ENCODE peak calls at places on chromosomes 7 and 10, in seven cellular contexts. S is cardiac muscle cell; F is GM23338; O is ovary; B is CD8-positive, alpha-beta T cell; L is aorta; H is fibroblast of lung. Z is an unnamed sample.
A peak's percentile ranks its signal among the peaks of the same experiment; 100 is the strongest.

GRCh38 chr7:121107923-121108498 is 119.5 kb downstream of the CPED1 start:
- DNase-seq in S (peak; percentile 83), F (peak; percentile 85), O (no peak), B (no peak), L (no peak), H (peak; percentile 55), Z (peak; percentile 53)

GRCh38 chr7:47336178-47337020 is 245.5 kb downstream of the TNS3 start:
- DNase-seq in S (peak; percentile 48), F (no peak), O (peak; percentile 39), B (no peak), L (peak; percentile 73), H (peak; percentile 69), Z (no peak)

GRCh38 chr7:139883814-139884213 is 54.8 kb downstream of the TBXAS1 start:
- DNase-seq in S (no peak), F (no peak), O (no peak), B (no peak), L (no peak), H (no peak), Z (no peak)

GRCh38 chr10:6069101-6069931 is 7.1 kb upstream of the IL2RA start:
- DNase-seq in S (no peak), F (no peak), O (no peak), B (no peak), L (no peak), H (peak; percentile 29), Z (no peak)

GRCh38 chr10:109504401-109504800 is 418.9 kb downstream of the XPNPEP1 start:
- DNase-seq in S (no peak), F (no peak), O (peak; percentile 28), B (no peak), L (no peak), H (peak; percentile 7), Z (no peak)

GRCh38 chr7:490461-491291 is 29.0 kb downstream of the PDGFA start:
- DNase-seq in S (no peak), F (no peak), O (no peak), B (no peak), L (peak; percentile 37), H (no peak), Z (no peak)

GRCh38 chr10:69061305-69062161 is 26.4 kb upstream of the SRGN start:
- DNase-seq in S (peak; percentile 99), F (no peak), O (peak; percentile 73), B (no peak), L (peak; percentile 74), H (peak; percentile 98), Z (no peak)

GRCh38 chr10:98154076-98154475 is 19.6 kb downstream of the R3HCC1L start:
- DNase-seq in S (no peak), F (no peak), O (no peak), B (no peak), L (no peak), H (no peak), Z (no peak)

GRCh38 chr10:43197834-43198681 is 59.8 kb downstream of the CSGALNACT2 start:
- DNase-seq in S (peak; percentile 15), F (peak; percentile 42), O (peak; percentile 12), B (no peak), L (peak; percentile 26), H (no peak), Z (no peak)

GRCh38 chr10:96395931-96396877 is 37.4 kb upstream of the OPALIN start:
- DNase-seq in S (peak; percentile 84), F (peak; percentile 91), O (peak; percentile 69), B (peak; percentile 16), L (peak; percentile 75), H (peak; percentile 57), Z (peak; percentile 25)

GRCh38 chr7:71221549-71221948 is 89.6 kb downstream of the GALNT17 start:
- DNase-seq in S (no peak), F (no peak), O (peak; percentile 57), B (no peak), L (no peak), H (no peak), Z (no peak)

GRCh38 chr7:24702674-24703235 is 54.5 kb downstream of the GSDME start:
- DNase-seq in S (peak; percentile 35), F (no peak), O (no peak), B (no peak), L (no peak), H (peak; percentile 48), Z (no peak)

DNA sequence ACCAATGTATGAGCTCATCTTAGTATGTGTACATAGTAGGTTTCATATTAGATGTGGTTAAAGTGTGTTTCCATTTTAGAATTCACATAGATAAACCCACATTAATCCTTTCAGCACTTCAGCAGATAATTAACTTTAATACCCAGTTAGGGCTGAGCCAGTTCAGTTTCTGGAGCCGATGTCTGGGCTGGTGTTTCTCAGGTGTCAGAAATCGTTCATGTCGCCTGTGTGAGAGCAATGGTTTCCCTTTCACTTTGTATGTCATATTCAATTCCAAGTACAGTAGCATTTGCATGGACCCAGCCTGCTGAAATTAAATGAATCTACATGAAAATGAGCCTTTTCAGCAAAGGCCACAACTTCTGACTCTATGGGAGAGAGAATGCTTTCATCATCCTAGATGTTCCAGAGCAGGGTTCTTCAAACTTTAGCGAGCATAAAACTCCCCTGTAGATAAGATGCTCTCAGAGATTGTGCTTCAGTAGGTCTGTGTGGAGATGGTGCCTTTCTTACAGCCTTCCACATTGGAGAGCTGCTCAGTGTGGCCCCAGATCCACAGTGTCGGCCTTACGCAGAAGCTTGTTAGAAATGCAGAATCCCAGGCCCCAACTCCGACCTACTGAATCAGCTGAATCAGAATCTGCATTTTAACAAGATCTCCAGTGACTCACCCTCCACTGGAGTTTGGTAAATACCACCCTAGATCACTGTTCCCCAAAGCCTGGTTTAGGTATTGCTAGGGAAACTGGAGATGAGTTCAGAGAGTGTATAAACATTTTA is 19.6 kb downstream of the WIPF3 start:
- DNase-seq in S (no peak), F (no peak), O (no peak), B (no peak), L (no peak), H (no peak), Z (no peak)
- H3K4me3 ChIP-seq in S (no peak overlapping the region), F (no peak overlapping the region), O (no peak overlapping the region), B (no peak overlapping the region), L (no peak overlapping the region), H (no peak overlapping the region), Z (no peak overlapping the region)

GRCh38 chr10:15279236-15279635 is 91.9 kb downstream of the FAM171A1 start:
- DNase-seq in S (no peak), F (no peak), O (no peak), B (no peak), L (no peak), H (no peak), Z (no peak)
- H3K27ac ChIP-seq in S (no peak overlapping the region), F (no peak overlapping the region), O (no peak overlapping the region), B (no peak overlapping the region), L (no peak overlapping the region), H (no peak overlapping the region), Z (no peak overlapping the region)

DNA sequence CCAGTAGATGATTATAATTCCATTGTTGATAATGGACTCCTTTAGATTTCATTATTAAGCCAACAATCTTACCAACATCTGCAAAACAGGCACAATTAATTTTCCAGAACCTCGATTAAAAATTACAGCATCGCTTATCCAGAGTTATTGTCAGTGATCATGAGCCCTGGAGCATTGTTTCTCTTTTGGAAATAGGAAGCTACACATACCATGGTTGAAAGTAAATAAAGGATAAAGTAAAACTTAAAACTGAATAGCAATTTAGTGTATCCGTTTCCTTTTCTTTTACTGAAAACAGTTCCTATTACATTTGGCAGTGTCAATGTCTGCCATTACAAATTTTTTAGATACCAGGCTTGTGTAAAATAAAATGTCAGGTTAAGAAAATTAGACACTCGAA is 9.9 kb upstream of the HOXA2 start:
- DNase-seq in S (no peak), F (no peak), O (no peak), B (no peak), L (no peak), H (no peak), Z (no peak)
- H3K4me3 ChIP-seq in S (no peak overlapping the region), F (no peak overlapping the region), O (no peak overlapping the region), B (no peak overlapping the region), L (peak overlapping the region; percentile 20), H (peak overlapping the region; percentile 92), Z (no peak overlapping the region)

GRCh38 chr10:88063861-88064521 is 200.6 kb downstream of the PTEN start:
- DNase-seq in S (no peak), F (no peak), O (no peak), B (no peak), L (no peak), H (no peak), Z (no peak)
- H3K27ac ChIP-seq in S (no peak overlapping the region), F (no peak overlapping the region), O (no peak overlapping the region), B (no peak overlapping the region), L (peak overlapping the region; percentile 84), H (no peak overlapping the region), Z (no peak overlapping the region)

GRCh38 chr7:13021566-13021965 is 334.1 kb downstream of the ARL4A start:
- DNase-seq in S (no peak), F (no peak), O (no peak), B (no peak), L (no peak), H (peak; percentile 39), Z (no peak)

GRCh38 chr7:13017881-13018280 is 330.4 kb downstream of the ARL4A start:
- DNase-seq in S (no peak), F (no peak), O (no peak), B (no peak), L (no peak), H (peak; percentile 19), Z (no peak)

GRCh38 chr7:13016633-13017324 is 329.3 kb downstream of the ARL4A start:
- DNase-seq in S (no peak), F (peak; percentile 8), O (no peak), B (no peak), L (no peak), H (peak; percentile 66), Z (no peak)

GRCh38 chr7:13016036-13016581 is 328.7 kb downstream of the ARL4A start:
- DNase-seq in S (no peak), F (no peak), O (no peak), B (no peak), L (no peak), H (no peak), Z (no peak)

GRCh38 chr7:13017325-13017853 is 330.0 kb downstream of the ARL4A start:
- DNase-seq in S (peak; percentile 54), F (peak; percentile 61), O (no peak), B (no peak), L (no peak), H (peak; percentile 86), Z (no peak)
- H3K4me3 ChIP-seq in S (no peak overlapping the region), F (no peak overlapping the region), O (no peak overlapping the region), B (no peak overlapping the region), L (no peak overlapping the region), H (no peak overlapping the region), Z (no peak overlapping the region)

DNA sequence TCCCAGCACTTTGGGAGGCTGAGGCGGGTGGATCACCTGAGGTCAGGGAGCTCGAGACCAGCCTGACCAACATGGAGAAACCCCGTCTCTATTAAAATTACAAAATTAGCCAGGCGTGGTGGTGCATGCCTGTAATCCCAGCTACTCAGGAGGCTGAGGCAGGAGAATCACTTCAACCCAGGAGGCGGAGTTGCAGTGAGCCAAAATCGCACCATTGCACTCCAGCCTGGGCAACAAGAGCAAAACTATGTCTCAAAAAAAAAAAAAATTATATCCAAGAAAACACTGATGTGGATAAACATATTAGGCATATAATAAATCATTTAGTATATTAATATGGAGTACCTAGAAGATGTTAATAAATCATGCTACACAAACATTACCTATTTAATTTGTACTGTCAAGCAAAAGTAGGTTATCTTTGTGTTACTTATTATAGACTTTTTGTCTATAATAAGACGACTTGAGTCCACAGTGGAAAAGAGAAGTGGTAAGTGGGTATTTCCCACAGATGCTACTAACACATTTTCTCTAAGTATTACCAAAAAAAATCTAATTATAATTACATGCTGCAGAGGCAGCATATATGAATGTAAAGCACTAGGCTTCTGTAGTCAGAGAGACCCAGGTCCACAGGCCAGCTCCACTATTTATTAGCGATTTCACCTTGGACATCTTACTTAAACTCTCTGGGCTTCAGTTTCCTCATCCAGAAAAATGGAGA is 34.5 kb downstream of the DNMBP start:
- DNase-seq in S (no peak), F (no peak), O (no peak), B (no peak), L (no peak), H (no peak), Z (no peak)
- H3K27ac ChIP-seq in S (no peak overlapping the region), F (no peak overlapping the region), O (no peak overlapping the region), B (no peak overlapping the region), L (no peak overlapping the region), H (peak overlapping the region; percentile 93), Z (no peak overlapping the region)

GRCh38 chr10:94198324-94198723 is 164.4 kb downstream of the NOC3L start:
- DNase-seq in S (no peak), F (no peak), O (no peak), B (no peak), L (no peak), H (no peak), Z (no peak)
- H3K4me3 ChIP-seq in S (no peak overlapping the region), F (no peak overlapping the region), O (no peak overlapping the region), B (no peak overlapping the region), L (no peak overlapping the region), H (no peak overlapping the region), Z (no peak overlapping the region)